ENCODE peak calls at places on chromosomes 11 and 22, in nine cellular contexts. V is colonic mucosa, Q is uterus, J is endodermal cell, M is activated B cell treated with CpG ODN at 0.5 μM for 24 hours, E is bronchial epithelial cell, F is LNCaP clone FGC, U is HFFc6, I is sigmoid colon. A is an unnamed sample.

GRCh38 chr11:75896843-75897419 is 81.9 kb downstream of the UVRAG start:
- DNase-seq in V (no peak), Q (no peak), J (no peak), M (no peak), E (peak), F (no peak), U (peak), I (no peak), A (no peak)

GRCh38 chr11:36738292-36738861 is 140.3 kb upstream of the RAG2 start:
- DNase-seq in V (no peak), Q (no peak), J (no peak), M (no peak), E (no peak), F (no peak), U (no peak), I (no peak), A (no peak)

GRCh38 chr11:72719144-72719543 is 33.1 kb downstream of the ARAP1 start:
- DNase-seq in V (no peak), Q (no peak), J (no peak), M (no peak), E (no peak), F (no peak), U (no peak), I (no peak), A (no peak)

GRCh38 chr11:129190087-129190486 is 2.0 kb downstream of the ARHGAP32 start:
- DNase-seq in V (peak), Q (no peak), J (no peak), M (no peak), E (peak), F (no peak), U (no peak), I (no peak), A (no peak)

GRCh38 chr11:129412501-129412900 is 36.9 kb downstream of the BARX2 start:
- DNase-seq in V (peak), Q (no peak), J (no peak), M (no peak), E (no peak), F (no peak), U (no peak), I (no peak), A (no peak)

GRCh38 chr22:27186643-27187042 is 529.3 kb downstream of the MIAT start:
- DNase-seq in V (no peak), Q (no peak), J (no peak), M (no peak), E (no peak), F (no peak), U (no peak), I (no peak), A (no peak)

GRCh38 chr22:35621446-35621845 is 4.3 kb upstream of the MB start:
- DNase-seq in V (no peak), Q (no peak), J (no peak), M (no peak), E (no peak), F (no peak), U (no peak), I (no peak), A (no peak)

GRCh38 chr11:63961608-63962412 is 12.6 kb upstream of the COX8A start:
- DNase-seq in V (peak), Q (no peak), J (peak), M (no peak), E (peak), F (no peak), U (peak), I (peak), A (no peak)

GRCh38 chr22:17315310-17315709 is 54.0 kb upstream of the CECR2 start:
- DNase-seq in V (no peak), Q (no peak), J (no peak), M (no peak), E (no peak), F (no peak), U (no peak), I (no peak), A (no peak)

GRCh38 chr22:48139776-48140175 is 1377.3 kb downstream of the TBC1D22A start:
- DNase-seq in V (no peak), Q (no peak), J (no peak), M (no peak), E (no peak), F (no peak), U (no peak), I (no peak), A (no peak)

GRCh38 chr11:76674517-76675400 is 4.2 kb upstream of the LRRC32 start:
- DNase-seq in V (no peak), Q (no peak), J (no peak), M (peak), E (no peak), F (no peak), U (no peak), I (no peak), A (no peak)

GRCh38 chr11:2314136-2314524 is 12.3 kb downstream of the TSPAN32 start:
- DNase-seq in V (no peak), Q (no peak), J (no peak), M (no peak), E (no peak), F (no peak), U (no peak), I (no peak), A (no peak)

GRCh38 chr11:2826679-2827056 is 58.9 kb downstream of the CDKN1C start:
- DNase-seq in V (no peak), Q (no peak), J (no peak), M (no peak), E (no peak), F (no peak), U (no peak), I (no peak), A (no peak)

GRCh38 chr11:32779131-32779530 is 15.3 kb downstream of the CCDC73 start:
- DNase-seq in V (no peak), Q (no peak), J (no peak), M (no peak), E (no peak), F (no peak), U (no peak), I (no peak), A (no peak)

GRCh38 chr22:29715240-29715639 is 4.6 kb upstream of the CABP7 start:
- DNase-seq in V (no peak), Q (no peak), J (no peak), M (no peak), E (no peak), F (no peak), U (no peak), I (no peak), A (no peak)

GRCh38 chr11:120272303-120272702 is 32.4 kb downstream of the POU2F3 start:
- DNase-seq in V (no peak), Q (no peak), J (no peak), M (no peak), E (peak), F (no peak), U (peak), I (no peak), A (no peak)

GRCh38 chr11:57302489-57302888 is 22.3 kb downstream of the TNKS1BP1 start:
- DNase-seq in V (no peak), Q (no peak), J (no peak), M (no peak), E (no peak), F (no peak), U (no peak), I (peak), A (no peak)

GRCh38 chr11:130420478-130421198 is 7.8 kb downstream of the ADAMTS8 start:
- DNase-seq in V (no peak), Q (no peak), J (no peak), M (no peak), E (peak), F (no peak), U (no peak), I (peak), A (no peak)

GRCh38 chr22:39439170-39439569 is 17.6 kb upstream of the MGAT3 start:
- DNase-seq in V (no peak), Q (no peak), J (no peak), M (no peak), E (peak), F (no peak), U (peak), I (no peak), A (no peak)

GRCh38 chr11:116037851-116038250 is 533.6 kb upstream of the CADM1 start:
- DNase-seq in V (no peak), Q (no peak), J (no peak), M (no peak), E (no peak), F (no peak), U (no peak), I (no peak), A (no peak)

GRCh38 chr11:33779849-33780528 is 5.7 kb upstream of the FBXO3 start:
- DNase-seq in V (no peak), Q (no peak), J (peak), M (no peak), E (peak), F (no peak), U (peak), I (no peak), A (no peak)

GRCh38 chr11:102438311-102439062 is 14.1 kb downstream of the TMEM123 start:
- DNase-seq in V (no peak), Q (no peak), J (no peak), M (no peak), E (no peak), F (no peak), U (no peak), I (no peak), A (peak)

GRCh38 chr11:15289718-15290117 is 175.0 kb downstream of the INSC start:
- DNase-seq in V (no peak), Q (no peak), J (no peak), M (no peak), E (no peak), F (no peak), U (no peak), I (no peak), A (no peak)

GRCh38 chr22:29765905-29766631 is 739 bp downstream of the ZMAT5 start:
- DNase-seq in V (peak), Q (no peak), J (no peak), M (no peak), E (no peak), F (no peak), U (no peak), I (no peak), A (peak)

GRCh38 chr22:20952544-20953341 is 14.3 kb upstream of the AIFM3 start:
- DNase-seq in V (peak), Q (no peak), J (no peak), M (no peak), E (no peak), F (peak), U (no peak), I (no peak), A (no peak)

GRCh38 chr11:129213261-129213660 is 21.1 kb upstream of the ARHGAP32 start:
- DNase-seq in V (no peak), Q (no peak), J (no peak), M (no peak), E (no peak), F (no peak), U (no peak), I (no peak), A (no peak)

GRCh38 chr11:64694821-64695365 is 28.1 kb downstream of the NRXN2 start:
- DNase-seq in V (no peak), Q (no peak), J (peak), M (no peak), E (no peak), F (no peak), U (no peak), I (no peak), A (no peak)

GRCh38 chr11:97279341-97279740 is 889.5 kb downstream of the JRKL start:
- DNase-seq in V (no peak), Q (no peak), J (no peak), M (no peak), E (no peak), F (no peak), U (no peak), I (no peak), A (no peak)

GRCh38 chr22:19643448-19644313 is 70.6 kb upstream of the SEPTIN5 start:
- DNase-seq in V (no peak), Q (no peak), J (peak), M (no peak), E (no peak), F (no peak), U (no peak), I (no peak), A (no peak)

GRCh38 chr11:69504127-69504526 is 22.7 kb downstream of the LINC01488 start:
- DNase-seq in V (no peak), Q (no peak), J (no peak), M (no peak), E (no peak), F (no peak), U (no peak), I (peak), A (no peak)

GRCh38 chr11:100639140-100639539 is 47.9 kb upstream of the ARHGAP42 start:
- DNase-seq in V (no peak), Q (peak), J (peak), M (no peak), E (peak), F (peak), U (peak), I (no peak), A (no peak)

GRCh38 chr11:98772799-98773198 is 247.9 kb upstream of the CNTN5 start:
- DNase-seq in V (no peak), Q (no peak), J (no peak), M (no peak), E (no peak), F (no peak), U (no peak), I (no peak), A (no peak)

GRCh38 chr22:39703890-39704658 is 133.5 kb downstream of the CACNA1I start:
- DNase-seq in V (peak), Q (peak), J (no peak), M (no peak), E (no peak), F (no peak), U (no peak), I (no peak), A (no peak)

GRCh38 chr11:14342906-14343305 is 16.1 kb downstream of the RRAS2 start:
- DNase-seq in V (no peak), Q (no peak), J (no peak), M (no peak), E (no peak), F (no peak), U (no peak), I (no peak), A (no peak)

GRCh38 chr11:75920886-75921285 is 105.9 kb downstream of the UVRAG start:
- DNase-seq in V (no peak), Q (no peak), J (no peak), M (no peak), E (no peak), F (peak), U (no peak), I (no peak), A (no peak)

GRCh38 chr11:76772100-76772782 is 10.9 kb upstream of the TSKU start:
- DNase-seq in V (no peak), Q (peak), J (no peak), M (no peak), E (no peak), F (no peak), U (no peak), I (no peak), A (no peak)

GRCh38 chr11:125593113-125593761 is 585 bp downstream of the STT3A start:
- DNase-seq in V (peak), Q (no peak), J (no peak), M (no peak), E (peak), F (no peak), U (peak), I (no peak), A (no peak)

GRCh38 chr11:102806296-102806695 is 8.3 kb upstream of the MMP1 start:
- DNase-seq in V (no peak), Q (no peak), J (no peak), M (no peak), E (no peak), F (no peak), U (peak), I (no peak), A (no peak)

GRCh38 chr22:37324340-37325023 is 42.2 kb downstream of the CYTH4 start:
- DNase-seq in V (no peak), Q (no peak), J (peak), M (no peak), E (no peak), F (no peak), U (no peak), I (no peak), A (no peak)

DNA sequence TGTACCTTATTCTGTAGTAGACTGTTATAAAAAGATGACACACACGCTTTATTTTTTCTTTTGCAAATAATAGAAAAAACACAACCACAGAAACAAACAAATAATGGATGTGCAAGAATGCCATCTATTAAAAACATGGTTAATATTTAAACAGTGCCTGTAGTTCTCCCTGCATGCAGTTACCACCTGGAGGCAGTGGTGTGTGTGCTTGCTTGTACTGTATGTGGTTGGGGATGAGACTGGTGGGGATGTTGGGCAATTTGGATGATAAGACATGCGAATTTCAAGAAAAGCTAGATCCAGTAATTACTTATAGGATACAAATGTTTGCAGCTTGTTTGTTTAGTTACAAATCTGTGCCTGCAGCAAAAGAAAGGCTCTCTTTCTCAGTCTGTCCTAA is 3.6 kb downstream of the C11orf87 start:
- DNase-seq in V (no peak), Q (no peak), J (no peak), M (no peak), E (no peak), F (no peak), U (no peak), I (no peak), A (no peak)
- TF ChIP-seq CTCF in V (no peak), Q (no peak), J (no peak), M (no peak), E (no peak), F (no peak), U (no peak), I (no peak), A (no peak)

GRCh38 chr11:134578807-134579708 is 167.0 kb upstream of the B3GAT1 start:
- DNase-seq in V (no peak), Q (no peak), J (peak), M (no peak), E (no peak), F (no peak), U (no peak), I (peak), A (no peak)
- TF ChIP-seq CTCF in V (peak), Q (no peak), J (peak), M (no peak), E (no peak), F (peak), U (no peak), I (no peak), A (no peak)

GRCh38 chr11:94111241-94111640 is 17.4 kb upstream of the PANX1 start:
- DNase-seq in V (no peak), Q (no peak), J (no peak), M (no peak), E (no peak), F (no peak), U (no peak), I (no peak), A (no peak)

GRCh38 chr11:94106699-94107098 is 21.9 kb upstream of the PANX1 start:
- DNase-seq in V (no peak), Q (no peak), J (no peak), M (no peak), E (no peak), F (no peak), U (no peak), I (no peak), A (no peak)

GRCh38 chr11:94103476-94103875 is 25.2 kb upstream of the PANX1 start:
- DNase-seq in V (no peak), Q (no peak), J (no peak), M (no peak), E (no peak), F (no peak), U (no peak), I (no peak), A (no peak)

GRCh38 chr11:94104734-94105133 is 23.9 kb upstream of the PANX1 start:
- DNase-seq in V (no peak), Q (no peak), J (no peak), M (no peak), E (peak), F (no peak), U (no peak), I (no peak), A (no peak)

DNA sequence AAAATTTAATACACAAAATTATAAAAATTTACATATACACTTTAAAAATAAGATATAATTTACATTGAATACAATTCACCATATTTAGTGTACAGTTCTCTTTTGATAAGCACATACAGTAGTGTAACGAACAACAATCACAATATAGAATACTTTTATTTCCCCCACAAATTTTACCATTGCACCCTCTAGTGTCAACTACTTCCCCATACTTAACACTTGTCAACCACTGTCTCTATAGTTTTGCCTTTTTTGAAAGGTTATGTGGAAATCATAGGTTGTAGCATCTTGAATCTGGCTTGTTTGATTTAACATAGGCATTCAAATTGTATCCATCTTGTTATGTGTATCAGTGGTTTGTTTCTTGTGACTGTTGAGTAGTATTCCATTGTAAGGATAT is 21.3 kb upstream of the PANX1 start:
- DNase-seq in V (no peak), Q (no peak), J (no peak), M (no peak), E (no peak), F (no peak), U (no peak), I (no peak), A (no peak)
- TF ChIP-seq CTCF in V (no peak), Q (no peak), J (peak), M (no peak), E (peak), F (peak), U (peak), I (no peak), A (no peak)

DNA sequence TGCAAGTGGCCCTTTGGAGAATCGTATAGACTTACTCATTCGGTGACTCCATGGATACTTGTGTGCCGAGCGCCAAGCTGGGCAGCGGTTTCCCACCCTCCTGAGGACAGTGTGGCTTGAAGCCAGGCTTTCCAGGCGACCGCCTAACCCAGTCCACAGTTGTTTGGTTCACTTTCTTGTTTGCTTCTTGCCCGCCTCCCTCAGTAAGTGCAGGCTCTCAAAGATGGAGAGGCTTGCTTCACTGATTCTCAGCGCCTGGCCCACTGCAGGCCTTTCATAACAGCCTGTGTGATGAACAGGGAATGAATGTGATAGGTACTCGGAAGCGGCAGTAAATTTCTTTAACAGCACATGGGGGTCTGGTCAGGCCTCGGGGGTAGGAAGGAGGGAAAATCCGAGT is 11.2 kb upstream of the MDK start:
- DNase-seq in V (no peak), Q (no peak), J (no peak), M (no peak), E (no peak), F (no peak), U (no peak), I (no peak), A (no peak)
- TF ChIP-seq CTCF in V (no peak), Q (no peak), J (no peak), M (no peak), E (no peak), F (no peak), U (no peak), I (no peak), A (no peak)

A was measured in progenitor cell of endocrine pancreas.